ENCODE peak calls at places on chromosomes 3 and 15, in eight cellular contexts. L, T, U, P, Y, Z, R and X are unnamed samples.

GRCh38 chr3:60399861-60400845 is 851.1 kb downstream of the FHIT start:
- DNase-seq in L (no peak), T (peak), U (no peak), P (peak), Y (no peak), Z (no peak), R (no peak), X (no peak)

GRCh38 chr3:13308406-13308805 is 111.7 kb downstream of the NUP210 start:
- DNase-seq in L (peak), T (peak), U (peak), P (no peak), Y (no peak), Z (peak), R (peak), X (no peak)

GRCh38 chr3:179825527-179826246 is 172.8 kb downstream of the USP13 start:
- DNase-seq in L (peak), T (no peak), U (no peak), P (no peak), Y (no peak), Z (no peak), R (no peak), X (no peak)

GRCh38 chr15:31317033-31317979 is 9.3 kb upstream of the KLF13 start:
- DNase-seq in L (no peak), T (no peak), U (no peak), P (no peak), Y (no peak), Z (no peak), R (no peak), X (no peak)

GRCh38 chr15:101013769-101014223 is 94.6 kb downstream of the LRRK1 start:
- DNase-seq in L (no peak), T (no peak), U (no peak), P (no peak), Y (no peak), Z (no peak), R (no peak), X (no peak)

GRCh38 chr15:65334586-65335231 is 30.2 kb downstream of the RNU5B-1 start:
- DNase-seq in L (no peak), T (no peak), U (no peak), P (no peak), Y (no peak), Z (no peak), R (no peak), X (no peak)

GRCh38 chr15:57910672-57911071 is 154.8 kb downstream of the ALDH1A2 start:
- DNase-seq in L (no peak), T (no peak), U (no peak), P (no peak), Y (no peak), Z (no peak), R (no peak), X (no peak)

GRCh38 chr3:8456118-8456811 is 45.4 kb upstream of the LMCD1 start:
- DNase-seq in L (no peak), T (peak), U (no peak), P (no peak), Y (no peak), Z (no peak), R (no peak), X (no peak)

GRCh38 chr3:181726351-181727121 is 14.8 kb downstream of the SOX2 start:
- DNase-seq in L (peak), T (no peak), U (no peak), P (no peak), Y (no peak), Z (peak), R (peak), X (peak)

GRCh38 chr3:113890256-113890900 is 51.8 kb downstream of the GRAMD1C start:
- DNase-seq in L (peak), T (no peak), U (no peak), P (no peak), Y (no peak), Z (no peak), R (no peak), X (no peak)

GRCh38 chr3:149343951-149344350 is 10.5 kb upstream of the TM4SF18 start:
- DNase-seq in L (no peak), T (peak), U (no peak), P (no peak), Y (no peak), Z (no peak), R (no peak), X (no peak)

GRCh38 chr15:68730491-68731317 is 90.0 kb downstream of the ANP32A start:
- DNase-seq in L (peak), T (peak), U (peak), P (no peak), Y (peak), Z (no peak), R (peak), X (no peak)

GRCh38 chr3:124352143-124352528 is 360.2 kb upstream of the ROPN1 start:
- DNase-seq in L (no peak), T (no peak), U (no peak), P (no peak), Y (no peak), Z (no peak), R (no peak), X (peak)

GRCh38 chr3:124563376-124563775 is 166.9 kb upstream of the UMPS start:
- DNase-seq in L (no peak), T (peak), U (no peak), P (no peak), Y (no peak), Z (no peak), R (no peak), X (no peak)

GRCh38 chr15:64356443-64357040 is 569 bp upstream of the CSNK1G1 start:
- DNase-seq in L (no peak), T (no peak), U (no peak), P (no peak), Y (no peak), Z (no peak), R (no peak), X (peak)

GRCh38 chr3:123733341-123733740 is 148.5 kb upstream of the HACD2 start:
- DNase-seq in L (no peak), T (peak), U (no peak), P (no peak), Y (no peak), Z (no peak), R (no peak), X (no peak)

GRCh38 chr3:186214670-186215069 is 105.8 kb upstream of the ETV5 start:
- DNase-seq in L (no peak), T (no peak), U (no peak), P (no peak), Y (no peak), Z (no peak), R (no peak), X (no peak)

GRCh38 chr15:71117906-71118305 is 2.6 kb downstream of the THSD4 start:
- DNase-seq in L (no peak), T (no peak), U (no peak), P (no peak), Y (no peak), Z (no peak), R (no peak), X (no peak)

GRCh38 chr15:70713547-70714414 is 49.6 kb downstream of the UACA start:
- DNase-seq in L (no peak), T (peak), U (no peak), P (no peak), Y (no peak), Z (no peak), R (no peak), X (no peak)

GRCh38 chr3:195171093-195171873 is 99.7 kb downstream of the XXYLT1 start:
- DNase-seq in L (no peak), T (no peak), U (no peak), P (no peak), Y (no peak), Z (no peak), R (no peak), X (no peak)

GRCh38 chr3:139088462-139089324 is 44.0 kb upstream of the PRR23C start:
- DNase-seq in L (no peak), T (no peak), U (no peak), P (no peak), Y (no peak), Z (no peak), R (no peak), X (no peak)

GRCh38 chr15:32855942-32856341 is 138.1 kb downstream of the GREM1 start:
- DNase-seq in L (no peak), T (peak), U (no peak), P (peak), Y (no peak), Z (no peak), R (no peak), X (no peak)

GRCh38 chr3:179809639-179810038 is 156.8 kb downstream of the USP13 start:
- DNase-seq in L (no peak), T (no peak), U (no peak), P (no peak), Y (no peak), Z (no peak), R (no peak), X (no peak)